ENCODE peak calls at places on chromosomes 7 and 10, in eight cellular contexts. One of them, this sample, is unnamed.

GRCh38 chr7:121107923-121108498 is 119.5 kb downstream of the CPED1 start:
- DNase-seq in activated CD4-positive, CD25-positive, alpha-beta regulatory T cell: no peak
- DNase-seq in stimulated activated CD4-positive, alpha-beta T cell treated with anti-CD3 and anti-CD28 coated beads, Interleukin-4, amount 100 ng/mL, for 48 hours: no peak
- DNase-seq in Calu3: peak; percentile 24
- DNase-seq in A549: peak; percentile 56
- DNase-seq in HT1080: peak; percentile 79
- DNase-seq in ELR: peak; percentile 82
- DNase-seq in pons: peak; percentile 80
- DNase-seq in this sample: peak; percentile 38

GRCh38 chr10:128242641-128243040 is 116.4 kb upstream of the MKI67 start:
- DNase-seq in activated CD4-positive, CD25-positive, alpha-beta regulatory T cell: no peak
- DNase-seq in stimulated activated CD4-positive, alpha-beta T cell treated with anti-CD3 and anti-CD28 coated beads, Interleukin-4, amount 100 ng/mL, for 48 hours: no peak
- DNase-seq in Calu3: no peak
- DNase-seq in A549: peak; percentile 11
- DNase-seq in HT1080: peak; percentile 38
- DNase-seq in ELR: peak; percentile 1
- DNase-seq in pons: no peak
- DNase-seq in this sample: no peak

GRCh38 chr10:133336131-133337078 is at the start of gene CALY:
- DNase-seq in activated CD4-positive, CD25-positive, alpha-beta regulatory T cell: peak; percentile 48
- DNase-seq in stimulated activated CD4-positive, alpha-beta T cell treated with anti-CD3 and anti-CD28 coated beads, Interleukin-4, amount 100 ng/mL, for 48 hours: peak; percentile 48
- DNase-seq in Calu3: peak; percentile 25
- DNase-seq in A549: peak; percentile 68
- DNase-seq in HT1080: no peak
- DNase-seq in ELR: no peak
- DNase-seq in pons: no peak
- DNase-seq in this sample: peak; percentile 94

GRCh38 chr7:43779032-43779812 is 20.7 kb downstream of the BLVRA start:
- DNase-seq in activated CD4-positive, CD25-positive, alpha-beta regulatory T cell: no peak
- DNase-seq in stimulated activated CD4-positive, alpha-beta T cell treated with anti-CD3 and anti-CD28 coated beads, Interleukin-4, amount 100 ng/mL, for 48 hours: no peak
- DNase-seq in Calu3: no peak
- DNase-seq in A549: peak; percentile 33
- DNase-seq in HT1080: no peak
- DNase-seq in ELR: no peak
- DNase-seq in pons: no peak
- DNase-seq in this sample: no peak

GRCh38 chr10:96344178-96344577 is 14.6 kb downstream of the OPALIN start:
- DNase-seq in activated CD4-positive, CD25-positive, alpha-beta regulatory T cell: no peak
- DNase-seq in stimulated activated CD4-positive, alpha-beta T cell treated with anti-CD3 and anti-CD28 coated beads, Interleukin-4, amount 100 ng/mL, for 48 hours: no peak
- DNase-seq in Calu3: no peak
- DNase-seq in A549: no peak
- DNase-seq in HT1080: no peak
- DNase-seq in ELR: no peak
- DNase-seq in pons: no peak
- DNase-seq in this sample: no peak

GRCh38 chr7:132354527-132354926 is 221.7 kb downstream of the PLXNA4 start:
- DNase-seq in activated CD4-positive, CD25-positive, alpha-beta regulatory T cell: no peak
- DNase-seq in stimulated activated CD4-positive, alpha-beta T cell treated with anti-CD3 and anti-CD28 coated beads, Interleukin-4, amount 100 ng/mL, for 48 hours: no peak
- DNase-seq in Calu3: no peak
- DNase-seq in A549: no peak
- DNase-seq in HT1080: no peak
- DNase-seq in ELR: no peak
- DNase-seq in pons: no peak
- DNase-seq in this sample: no peak

GRCh38 chr10:525565-526315 is 163.7 kb downstream of the DIP2C start:
- DNase-seq in activated CD4-positive, CD25-positive, alpha-beta regulatory T cell: no peak
- DNase-seq in stimulated activated CD4-positive, alpha-beta T cell treated with anti-CD3 and anti-CD28 coated beads, Interleukin-4, amount 100 ng/mL, for 48 hours: no peak
- DNase-seq in Calu3: no peak
- DNase-seq in A549: no peak
- DNase-seq in HT1080: peak; percentile 8
- DNase-seq in ELR: peak; percentile 15
- DNase-seq in pons: no peak
- DNase-seq in this sample: no peak

GRCh38 chr7:101848168-101848951 is 30.9 kb downstream of the CUX1 start:
- DNase-seq in activated CD4-positive, CD25-positive, alpha-beta regulatory T cell: no peak
- DNase-seq in stimulated activated CD4-positive, alpha-beta T cell treated with anti-CD3 and anti-CD28 coated beads, Interleukin-4, amount 100 ng/mL, for 48 hours: no peak
- DNase-seq in Calu3: no peak
- DNase-seq in A549: no peak
- DNase-seq in HT1080: no peak
- DNase-seq in ELR: no peak
- DNase-seq in pons: no peak
- DNase-seq in this sample: no peak

GRCh38 chr10:36336315-36336714 is 694.2 kb upstream of the FZD8 start:
- DNase-seq in activated CD4-positive, CD25-positive, alpha-beta regulatory T cell: no peak
- DNase-seq in stimulated activated CD4-positive, alpha-beta T cell treated with anti-CD3 and anti-CD28 coated beads, Interleukin-4, amount 100 ng/mL, for 48 hours: no peak
- DNase-seq in Calu3: no peak
- DNase-seq in A549: no peak
- DNase-seq in HT1080: no peak
- DNase-seq in ELR: peak; percentile 39
- DNase-seq in pons: no peak
- DNase-seq in this sample: no peak

GRCh38 chr7:76048668-76048988 is 722 bp downstream of the MDH2 start:
- DNase-seq in activated CD4-positive, CD25-positive, alpha-beta regulatory T cell: no peak
- DNase-seq in stimulated activated CD4-positive, alpha-beta T cell treated with anti-CD3 and anti-CD28 coated beads, Interleukin-4, amount 100 ng/mL, for 48 hours: no peak
- DNase-seq in Calu3: no peak
- DNase-seq in A549: peak; percentile 29
- DNase-seq in HT1080: no peak
- DNase-seq in ELR: no peak
- DNase-seq in pons: no peak
- DNase-seq in this sample: peak; percentile 20

GRCh38 chr10:100741386-100742066 is 3.9 kb upstream of the PAX2 start:
- DNase-seq in activated CD4-positive, CD25-positive, alpha-beta regulatory T cell: no peak
- DNase-seq in stimulated activated CD4-positive, alpha-beta T cell treated with anti-CD3 and anti-CD28 coated beads, Interleukin-4, amount 100 ng/mL, for 48 hours: no peak
- DNase-seq in Calu3: no peak
- DNase-seq in A549: no peak
- DNase-seq in HT1080: no peak
- DNase-seq in ELR: no peak
- DNase-seq in pons: no peak
- DNase-seq in this sample: no peak

GRCh38 chr10:62437696-62438095 is 63.5 kb downstream of the ZNF365 start:
- DNase-seq in activated CD4-positive, CD25-positive, alpha-beta regulatory T cell: no peak
- DNase-seq in stimulated activated CD4-positive, alpha-beta T cell treated with anti-CD3 and anti-CD28 coated beads, Interleukin-4, amount 100 ng/mL, for 48 hours: no peak
- DNase-seq in Calu3: peak; percentile 59
- DNase-seq in A549: peak; percentile 68
- DNase-seq in HT1080: peak; percentile 67
- DNase-seq in ELR: peak; percentile 81
- DNase-seq in pons: peak; percentile 87
- DNase-seq in this sample: peak; percentile 41

GRCh38 chr7:150972094-150972493 is 6.0 kb downstream of the KCNH2 start:
- DNase-seq in activated CD4-positive, CD25-positive, alpha-beta regulatory T cell: no peak
- DNase-seq in stimulated activated CD4-positive, alpha-beta T cell treated with anti-CD3 and anti-CD28 coated beads, Interleukin-4, amount 100 ng/mL, for 48 hours: no peak
- DNase-seq in Calu3: no peak
- DNase-seq in A549: no peak
- DNase-seq in HT1080: no peak
- DNase-seq in ELR: no peak
- DNase-seq in pons: peak; percentile 80
- DNase-seq in this sample: no peak

GRCh38 chr10:3897156-3897555 is 112.1 kb upstream of the KLF6 start:
- DNase-seq in activated CD4-positive, CD25-positive, alpha-beta regulatory T cell: no peak
- DNase-seq in stimulated activated CD4-positive, alpha-beta T cell treated with anti-CD3 and anti-CD28 coated beads, Interleukin-4, amount 100 ng/mL, for 48 hours: no peak
- DNase-seq in Calu3: no peak
- DNase-seq in A549: peak; percentile 49
- DNase-seq in HT1080: peak; percentile 39
- DNase-seq in ELR: peak; percentile 87
- DNase-seq in pons: no peak
- DNase-seq in this sample: no peak

GRCh38 chr7:44244282-44244681 is 43.5 kb downstream of the YKT6 start:
- DNase-seq in activated CD4-positive, CD25-positive, alpha-beta regulatory T cell: peak; percentile 19
- DNase-seq in stimulated activated CD4-positive, alpha-beta T cell treated with anti-CD3 and anti-CD28 coated beads, Interleukin-4, amount 100 ng/mL, for 48 hours: peak; percentile 23
- DNase-seq in Calu3: peak; percentile 75
- DNase-seq in A549: no peak
- DNase-seq in HT1080: no peak
- DNase-seq in ELR: peak; percentile 55
- DNase-seq in pons: no peak
- DNase-seq in this sample: no peak

GRCh38 chr7:13981070-13981469 is 8.4 kb downstream of the ETV1 start:
- DNase-seq in activated CD4-positive, CD25-positive, alpha-beta regulatory T cell: no peak
- DNase-seq in stimulated activated CD4-positive, alpha-beta T cell treated with anti-CD3 and anti-CD28 coated beads, Interleukin-4, amount 100 ng/mL, for 48 hours: no peak
- DNase-seq in Calu3: peak; percentile 74
- DNase-seq in A549: peak; percentile 73
- DNase-seq in HT1080: peak; percentile 92
- DNase-seq in ELR: peak; percentile 95
- DNase-seq in pons: peak; percentile 42
- DNase-seq in this sample: peak; percentile 69

GRCh38 chr10:36185096-36185495 is 543.0 kb upstream of the FZD8 start:
- DNase-seq in activated CD4-positive, CD25-positive, alpha-beta regulatory T cell: no peak
- DNase-seq in stimulated activated CD4-positive, alpha-beta T cell treated with anti-CD3 and anti-CD28 coated beads, Interleukin-4, amount 100 ng/mL, for 48 hours: no peak
- DNase-seq in Calu3: no peak
- DNase-seq in A549: no peak
- DNase-seq in HT1080: no peak
- DNase-seq in ELR: no peak
- DNase-seq in pons: no peak
- DNase-seq in this sample: no peak

GRCh38 chr7:99782012-99782953 is 1.7 kb downstream of the CYP3A4 start:
- DNase-seq in activated CD4-positive, CD25-positive, alpha-beta regulatory T cell: no peak
- DNase-seq in stimulated activated CD4-positive, alpha-beta T cell treated with anti-CD3 and anti-CD28 coated beads, Interleukin-4, amount 100 ng/mL, for 48 hours: no peak
- DNase-seq in Calu3: no peak
- DNase-seq in A549: no peak
- DNase-seq in HT1080: no peak
- DNase-seq in ELR: no peak
- DNase-seq in pons: no peak
- DNase-seq in this sample: no peak

GRCh38 chr10:43202224-43202656 is 64.0 kb downstream of the CSGALNACT2 start:
- DNase-seq in activated CD4-positive, CD25-positive, alpha-beta regulatory T cell: peak; percentile 26
- DNase-seq in stimulated activated CD4-positive, alpha-beta T cell treated with anti-CD3 and anti-CD28 coated beads, Interleukin-4, amount 100 ng/mL, for 48 hours: peak; percentile 53
- DNase-seq in Calu3: peak; percentile 51
- DNase-seq in A549: peak; percentile 36
- DNase-seq in HT1080: no peak
- DNase-seq in ELR: peak; percentile 42
- DNase-seq in pons: peak; percentile 48
- DNase-seq in this sample: no peak

GRCh38 chr7:14836006-14836405 is 66.5 kb downstream of the DGKB start:
- DNase-seq in activated CD4-positive, CD25-positive, alpha-beta regulatory T cell: no peak
- DNase-seq in stimulated activated CD4-positive, alpha-beta T cell treated with anti-CD3 and anti-CD28 coated beads, Interleukin-4, amount 100 ng/mL, for 48 hours: no peak
- DNase-seq in Calu3: no peak
- DNase-seq in A549: no peak
- DNase-seq in HT1080: no peak
- DNase-seq in ELR: no peak
- DNase-seq in pons: no peak
- DNase-seq in this sample: no peak

GRCh38 chr7:113087278-113087998 is 811 bp upstream of the GPR85 start:
- DNase-seq in activated CD4-positive, CD25-positive, alpha-beta regulatory T cell: no peak
- DNase-seq in stimulated activated CD4-positive, alpha-beta T cell treated with anti-CD3 and anti-CD28 coated beads, Interleukin-4, amount 100 ng/mL, for 48 hours: no peak
- DNase-seq in Calu3: no peak
- DNase-seq in A549: peak; percentile 10
- DNase-seq in HT1080: peak; percentile 87
- DNase-seq in ELR: peak; percentile 92
- DNase-seq in pons: peak; percentile 86
- DNase-seq in this sample: peak; percentile 88

GRCh38 chr7:29464693-29465092 is 98.9 kb upstream of the PRR15 start:
- DNase-seq in activated CD4-positive, CD25-positive, alpha-beta regulatory T cell: no peak
- DNase-seq in stimulated activated CD4-positive, alpha-beta T cell treated with anti-CD3 and anti-CD28 coated beads, Interleukin-4, amount 100 ng/mL, for 48 hours: no peak
- DNase-seq in Calu3: no peak
- DNase-seq in A549: no peak
- DNase-seq in HT1080: no peak
- DNase-seq in ELR: no peak
- DNase-seq in pons: no peak
- DNase-seq in this sample: no peak

GRCh38 chr7:11224535-11224934 is 250.9 kb downstream of the PHF14 start:
- DNase-seq in activated CD4-positive, CD25-positive, alpha-beta regulatory T cell: no peak
- DNase-seq in stimulated activated CD4-positive, alpha-beta T cell treated with anti-CD3 and anti-CD28 coated beads, Interleukin-4, amount 100 ng/mL, for 48 hours: no peak
- DNase-seq in Calu3: no peak
- DNase-seq in A549: no peak
- DNase-seq in HT1080: no peak
- DNase-seq in ELR: no peak
- DNase-seq in pons: no peak
- DNase-seq in this sample: no peak

GRCh38 chr7:106215868-106216516 is 68.8 kb downstream of the NAMPT start:
- DNase-seq in activated CD4-positive, CD25-positive, alpha-beta regulatory T cell: no peak
- DNase-seq in stimulated activated CD4-positive, alpha-beta T cell treated with anti-CD3 and anti-CD28 coated beads, Interleukin-4, amount 100 ng/mL, for 48 hours: no peak
- DNase-seq in Calu3: no peak
- DNase-seq in A549: no peak
- DNase-seq in HT1080: no peak
- DNase-seq in ELR: no peak
- DNase-seq in pons: no peak
- DNase-seq in this sample: no peak

GRCh38 chr10:20892011-20892585 is 5.0 kb downstream of the NEBL start:
- DNase-seq in activated CD4-positive, CD25-positive, alpha-beta regulatory T cell: no peak
- DNase-seq in stimulated activated CD4-positive, alpha-beta T cell treated with anti-CD3 and anti-CD28 coated beads, Interleukin-4, amount 100 ng/mL, for 48 hours: no peak
- DNase-seq in Calu3: no peak
- DNase-seq in A549: no peak
- DNase-seq in HT1080: no peak
- DNase-seq in ELR: no peak
- DNase-seq in pons: no peak
- DNase-seq in this sample: no peak

GRCh38 chr10:84138478-84139125 is 707 bp upstream of the GHITM start:
- DNase-seq in activated CD4-positive, CD25-positive, alpha-beta regulatory T cell: peak; percentile 43
- DNase-seq in stimulated activated CD4-positive, alpha-beta T cell treated with anti-CD3 and anti-CD28 coated beads, Interleukin-4, amount 100 ng/mL, for 48 hours: peak; percentile 61
- DNase-seq in Calu3: peak; percentile 12
- DNase-seq in A549: peak; percentile 58
- DNase-seq in HT1080: no peak
- DNase-seq in ELR: peak; percentile 46
- DNase-seq in pons: no peak
- DNase-seq in this sample: no peak

GRCh38 chr10:103431902-103432301 is 20.3 kb downstream of the CALHM2 start:
- DNase-seq in activated CD4-positive, CD25-positive, alpha-beta regulatory T cell: no peak
- DNase-seq in stimulated activated CD4-positive, alpha-beta T cell treated with anti-CD3 and anti-CD28 coated beads, Interleukin-4, amount 100 ng/mL, for 48 hours: no peak
- DNase-seq in Calu3: no peak
- DNase-seq in A549: no peak
- DNase-seq in HT1080: no peak
- DNase-seq in ELR: no peak
- DNase-seq in pons: no peak
- DNase-seq in this sample: no peak

GRCh38 chr10:30842185-30842584 is 189.5 kb downstream of the ZNF438 start:
- DNase-seq in activated CD4-positive, CD25-positive, alpha-beta regulatory T cell: no peak
- DNase-seq in stimulated activated CD4-positive, alpha-beta T cell treated with anti-CD3 and anti-CD28 coated beads, Interleukin-4, amount 100 ng/mL, for 48 hours: no peak
- DNase-seq in Calu3: no peak
- DNase-seq in A549: no peak
- DNase-seq in HT1080: no peak
- DNase-seq in ELR: no peak
- DNase-seq in pons: no peak
- DNase-seq in this sample: no peak

GRCh38 chr7:99270702-99271101 is 1.9 kb upstream of the MYH16 start:
- DNase-seq in activated CD4-positive, CD25-positive, alpha-beta regulatory T cell: no peak
- DNase-seq in stimulated activated CD4-positive, alpha-beta T cell treated with anti-CD3 and anti-CD28 coated beads, Interleukin-4, amount 100 ng/mL, for 48 hours: no peak
- DNase-seq in Calu3: no peak
- DNase-seq in A549: peak; percentile 41
- DNase-seq in HT1080: no peak
- DNase-seq in ELR: no peak
- DNase-seq in pons: no peak
- DNase-seq in this sample: peak; percentile 8

GRCh38 chr10:116599991-116600390 is 9.2 kb downstream of the PNLIPRP1 start:
- DNase-seq in activated CD4-positive, CD25-positive, alpha-beta regulatory T cell: no peak
- DNase-seq in stimulated activated CD4-positive, alpha-beta T cell treated with anti-CD3 and anti-CD28 coated beads, Interleukin-4, amount 100 ng/mL, for 48 hours: no peak
- DNase-seq in Calu3: no peak
- DNase-seq in A549: no peak
- DNase-seq in HT1080: no peak
- DNase-seq in ELR: no peak
- DNase-seq in pons: no peak
- DNase-seq in this sample: no peak

GRCh38 chr7:91894781-91895480 is 14.4 kb upstream of the MTERF1 start:
- DNase-seq in activated CD4-positive, CD25-positive, alpha-beta regulatory T cell: no peak
- DNase-seq in stimulated activated CD4-positive, alpha-beta T cell treated with anti-CD3 and anti-CD28 coated beads, Interleukin-4, amount 100 ng/mL, for 48 hours: no peak
- DNase-seq in Calu3: no peak
- DNase-seq in A549: no peak
- DNase-seq in HT1080: no peak
- DNase-seq in ELR: no peak
- DNase-seq in pons: no peak
- DNase-seq in this sample: peak; percentile 5

GRCh38 chr10:114996542-114996941 is 58.5 kb downstream of the TRUB1 start:
- DNase-seq in activated CD4-positive, CD25-positive, alpha-beta regulatory T cell: no peak
- DNase-seq in stimulated activated CD4-positive, alpha-beta T cell treated with anti-CD3 and anti-CD28 coated beads, Interleukin-4, amount 100 ng/mL, for 48 hours: no peak
- DNase-seq in Calu3: no peak
- DNase-seq in A549: no peak
- DNase-seq in HT1080: no peak
- DNase-seq in ELR: peak; percentile 67
- DNase-seq in pons: no peak
- DNase-seq in this sample: no peak

GRCh38 chr10:76998451-76998850 is 639.2 kb downstream of the KCNMA1 start:
- DNase-seq in activated CD4-positive, CD25-positive, alpha-beta regulatory T cell: no peak
- DNase-seq in stimulated activated CD4-positive, alpha-beta T cell treated with anti-CD3 and anti-CD28 coated beads, Interleukin-4, amount 100 ng/mL, for 48 hours: no peak
- DNase-seq in Calu3: no peak
- DNase-seq in A549: no peak
- DNase-seq in HT1080: no peak
- DNase-seq in ELR: no peak
- DNase-seq in pons: no peak
- DNase-seq in this sample: no peak

GRCh38 chr10:103451091-103451801 is 924 bp downstream of the CALHM2 start:
- DNase-seq in activated CD4-positive, CD25-positive, alpha-beta regulatory T cell: peak; percentile 25
- DNase-seq in stimulated activated CD4-positive, alpha-beta T cell treated with anti-CD3 and anti-CD28 coated beads, Interleukin-4, amount 100 ng/mL, for 48 hours: peak; percentile 28
- DNase-seq in Calu3: peak; percentile 55
- DNase-seq in A549: peak; percentile 25
- DNase-seq in HT1080: no peak
- DNase-seq in ELR: peak; percentile 77
- DNase-seq in pons: peak; percentile 25
- DNase-seq in this sample: peak; percentile 42